ENCODE peak calls at places on chromosomes 5 and 9, in seven cellular contexts. U is spleen, Y is lower lobe of right lung, F is right atrium auricular region, E is tibial artery, N is GM10248, Z is H9. K is an unnamed sample.

GRCh38 chr5:40838076-40838475 is 3.1 kb upstream of the RPL37 start:
- DNase-seq in U (no peak), Y (no peak), F (no peak), E (no peak), N (no peak), Z (no peak), K (no peak)

GRCh38 chr5:10591159-10591558 is 27.3 kb downstream of the ANKRD33B start:
- DNase-seq in U (no peak), Y (no peak), F (no peak), E (no peak), N (no peak), Z (no peak), K (no peak)

GRCh38 chr5:116947691-116948528 is 373.3 kb upstream of the SEMA6A start:
- DNase-seq in U (peak), Y (peak), F (no peak), E (no peak), N (peak), Z (peak), K (no peak)

GRCh38 chr9:126696764-126697145 is 83.0 kb downstream of the LMX1B start:
- DNase-seq in U (peak), Y (no peak), F (no peak), E (no peak), N (no peak), Z (peak), K (no peak)

GRCh38 chr5:178319541-178320041 is 87.0 kb upstream of the PHYKPL start:
- DNase-seq in U (peak), Y (peak), F (no peak), E (no peak), N (no peak), Z (no peak), K (no peak)

GRCh38 chr5:143682221-143682620 is 129.7 kb upstream of the HMHB1 start:
- DNase-seq in U (no peak), Y (no peak), F (no peak), E (no peak), N (no peak), Z (no peak), K (peak)

GRCh38 chr9:94607340-94607695 is 13.7 kb upstream of the FBP2 start:
- DNase-seq in U (no peak), Y (no peak), F (no peak), E (no peak), N (no peak), Z (no peak), K (no peak)

GRCh38 chr5:60196382-60197113 is 303.0 kb upstream of the PDE4D start:
- DNase-seq in U (no peak), Y (no peak), F (no peak), E (peak), N (no peak), Z (no peak), K (peak)

GRCh38 chr9:134326754-134327526 is 685 bp downstream of the RXRA start:
- DNase-seq in U (peak), Y (peak), F (no peak), E (no peak), N (peak), Z (no peak), K (peak)

GRCh38 chr9:12737871-12738270 is 36.9 kb upstream of the LURAP1L start:
- DNase-seq in U (no peak), Y (no peak), F (no peak), E (no peak), N (no peak), Z (no peak), K (peak)

GRCh38 chr5:173884402-173885053 is 3.6 kb upstream of the CPEB4 start:
- DNase-seq in U (no peak), Y (peak), F (no peak), E (no peak), N (no peak), Z (no peak), K (no peak)

GRCh38 chr5:180825768-180826525 is 23.3 kb upstream of the MGAT1 start:
- DNase-seq in U (no peak), Y (no peak), F (peak), E (peak), N (no peak), Z (no peak), K (peak)

GRCh38 chr9:104589611-104590010 is 9.6 kb downstream of the OR13C5 start:
- DNase-seq in U (no peak), Y (no peak), F (no peak), E (no peak), N (no peak), Z (no peak), K (peak)

GRCh38 chr9:105318729-105319513 is 74.5 kb downstream of the SLC44A1 start:
- DNase-seq in U (no peak), Y (no peak), F (no peak), E (no peak), N (no peak), Z (no peak), K (no peak)

GRCh38 chr5:151153300-151153699 is 4.3 kb downstream of the ANXA6 start:
- DNase-seq in U (no peak), Y (no peak), F (no peak), E (no peak), N (no peak), Z (no peak), K (no peak)
- TF ChIP-seq CTCF in U (no peak), Y (no peak), F (no peak), E (no peak), N (no peak), Z (no peak), K (no peak)

GRCh38 chr9:130320697-130321080 is 55.1 kb downstream of the HMCN2 start:
- DNase-seq in U (no peak), Y (no peak), F (no peak), E (no peak), N (no peak), Z (peak), K (no peak)
- TF ChIP-seq CTCF in U (no peak), Y (no peak), F (no peak), E (no peak), N (no peak), Z (peak), K (no peak)

DNA sequence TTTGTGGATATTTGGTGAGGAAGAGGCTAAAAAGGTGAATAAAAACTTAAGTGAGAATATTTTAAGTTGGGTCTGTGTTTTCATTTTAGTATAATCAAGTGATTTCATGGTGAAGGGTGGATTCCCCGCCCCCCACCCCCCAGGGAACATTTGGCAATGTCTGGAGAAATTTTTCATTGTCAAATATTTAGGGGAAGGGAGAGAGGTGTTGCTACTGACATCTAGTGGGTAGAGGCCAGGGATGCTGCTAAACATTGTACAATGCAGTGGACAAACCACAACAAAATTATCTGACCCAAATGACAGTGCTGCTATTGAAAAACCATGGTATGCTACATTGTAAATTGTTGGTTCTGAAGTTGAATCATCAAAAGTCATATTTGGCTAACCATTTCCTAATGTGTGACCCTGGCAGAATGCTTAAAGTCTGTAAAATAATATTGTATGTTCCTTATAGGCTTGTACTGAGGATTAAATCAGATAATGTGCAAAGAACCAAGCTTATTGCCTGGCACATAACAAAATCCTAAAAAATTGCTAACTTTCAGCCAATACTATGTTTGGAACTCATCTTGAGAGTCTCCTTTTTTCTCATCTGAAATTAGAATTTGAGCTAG is 5.6 kb downstream of the C5orf24 start:
- DNase-seq in U (no peak), Y (no peak), F (no peak), E (no peak), N (no peak), Z (no peak), K (peak)
- TF ChIP-seq CTCF in U (no peak), Y (peak), F (no peak), E (no peak), N (peak), Z (peak), K (peak)

GRCh38 chr5:96530901-96531300 is 97.9 kb upstream of the PCSK1 start:
- DNase-seq in U (no peak), Y (no peak), F (no peak), E (no peak), N (no peak), Z (no peak), K (no peak)

GRCh38 chr5:96529559-96529958 is 96.5 kb upstream of the PCSK1 start:
- DNase-seq in U (no peak), Y (no peak), F (no peak), E (no peak), N (no peak), Z (no peak), K (no peak)

GRCh38 chr5:96528816-96529474 is 95.9 kb upstream of the PCSK1 start:
- DNase-seq in U (no peak), Y (no peak), F (no peak), E (no peak), N (no peak), Z (no peak), K (no peak)

GRCh38 chr5:96527826-96528225 is 94.8 kb upstream of the PCSK1 start:
- DNase-seq in U (no peak), Y (no peak), F (no peak), E (no peak), N (no peak), Z (no peak), K (no peak)

DNA sequence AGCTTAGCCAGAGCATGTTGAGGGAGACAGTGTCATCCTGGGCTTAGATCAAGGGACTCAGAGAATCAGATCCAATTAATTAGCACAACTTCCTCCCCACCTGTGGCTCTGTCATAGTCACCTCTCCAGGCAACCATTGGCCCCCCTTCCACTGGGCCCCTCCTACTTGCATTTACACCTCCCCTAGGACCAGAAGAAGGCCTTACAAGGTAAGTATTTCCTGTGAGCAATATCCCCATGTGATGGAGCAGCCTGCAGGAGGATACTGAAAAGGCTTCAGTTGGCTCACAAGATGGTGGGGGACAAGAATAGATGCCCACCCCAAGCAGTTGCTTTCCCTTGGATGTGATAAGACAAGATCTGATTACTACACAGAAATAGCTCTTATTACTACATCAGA is 95.2 kb upstream of the PCSK1 start:
- DNase-seq in U (no peak), Y (no peak), F (no peak), E (no peak), N (no peak), Z (peak), K (no peak)
- TF ChIP-seq CTCF in U (no peak), Y (no peak), F (no peak), E (no peak), N (no peak), Z (no peak), K (no peak)

DNA sequence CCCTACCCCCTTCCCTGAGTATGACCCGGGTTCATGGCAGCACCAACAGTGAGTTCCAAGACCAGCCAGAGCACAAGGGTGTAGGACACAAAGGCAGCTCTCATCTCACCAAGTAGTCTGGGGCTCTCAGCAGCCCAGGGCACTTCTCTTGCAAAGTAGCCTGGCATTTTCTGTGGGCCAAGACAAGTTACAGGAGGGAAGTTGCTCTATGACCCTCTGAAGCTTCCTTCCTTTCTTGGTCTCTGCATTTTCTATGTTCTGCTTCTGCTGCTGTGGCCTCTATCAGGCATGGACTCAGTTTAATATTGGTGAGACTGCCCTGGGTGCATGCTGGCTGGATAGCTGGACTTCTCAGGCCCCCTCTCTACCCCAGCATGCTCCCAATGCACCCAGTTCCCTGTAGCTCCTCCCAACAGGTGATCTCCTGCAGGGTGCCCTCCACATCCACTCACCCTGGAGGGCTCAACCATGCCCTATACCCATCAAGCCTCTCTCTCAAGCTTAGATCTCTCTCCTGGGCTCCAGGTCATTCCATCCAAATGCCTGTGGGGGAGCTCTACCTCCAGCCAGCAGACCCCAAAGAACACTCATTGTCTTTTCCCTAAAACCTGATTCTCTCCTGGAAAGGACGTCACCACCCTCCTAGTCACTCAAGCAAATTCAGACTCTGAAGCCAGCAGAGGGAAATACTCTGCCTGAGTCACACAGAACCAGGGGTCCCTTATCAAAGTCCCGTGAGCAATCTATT is 13.9 kb downstream of the TBC1D2 start:
- DNase-seq in U (no peak), Y (no peak), F (no peak), E (no peak), N (no peak), Z (no peak), K (no peak)
- TF ChIP-seq CTCF in U (no peak), Y (no peak), F (no peak), E (no peak), N (no peak), Z (peak), K (no peak)

K was measured in AG10803.